ENCODE peak calls at places on chromosomes 12 and 14, in ten cellular contexts. C, E, J, H, I, T, B, W, X and U are unnamed samples.
A peak's percentile ranks its signal among the peaks of the same experiment; 100 is the strongest.

GRCh38 chr14:23163830-23164229 is 19.6 kb downstream of the SLC7A8 start:
- DNase-seq in C (no peak), E (no peak), J (no peak), H (no peak), I (no peak), T (no peak), B (no peak), W (no peak), X (no peak), U (no peak)

GRCh38 chr12:131860472-131861260 is 32.5 kb downstream of the MMP17 start:
- DNase-seq in C (peak; percentile 66), E (no peak), J (peak; percentile 90), H (peak; percentile 68), I (no peak), T (peak; percentile 68), B (no peak), W (no peak), X (no peak), U (peak; percentile 86)

GRCh38 chr12:88339254-88339949 is 197.3 kb downstream of the TMTC3 start:
- DNase-seq in C (no peak), E (no peak), J (no peak), H (peak; percentile 43), I (no peak), T (no peak), B (peak; percentile 51), W (no peak), X (peak; percentile 62), U (no peak)

GRCh38 chr12:65536876-65537661 is 258.6 kb downstream of the MSRB3 start:
- DNase-seq in C (no peak), E (no peak), J (no peak), H (peak; percentile 98), I (peak; percentile 83), T (no peak), B (peak; percentile 99), W (no peak), X (peak; percentile 99), U (no peak)

GRCh38 chr14:59362533-59362932 is 102.6 kb downstream of the GPR135 start:
- DNase-seq in C (no peak), E (no peak), J (no peak), H (no peak), I (no peak), T (no peak), B (no peak), W (no peak), X (no peak), U (no peak)

GRCh38 chr12:115485503-115485902 is 792.0 kb downstream of the MED13L start:
- DNase-seq in C (no peak), E (no peak), J (no peak), H (no peak), I (no peak), T (no peak), B (no peak), W (no peak), X (no peak), U (no peak)

GRCh38 chr12:21324551-21324950 is 10.2 kb downstream of the SLCO1A2 start:
- DNase-seq in C (no peak), E (no peak), J (no peak), H (no peak), I (no peak), T (no peak), B (no peak), W (no peak), X (no peak), U (no peak)

GRCh38 chr12:1760566-1761382 is 59.6 kb upstream of the LRTM2 start:
- DNase-seq in C (peak; percentile 57), E (no peak), J (no peak), H (no peak), I (no peak), T (no peak), B (no peak), W (no peak), X (no peak), U (no peak)

GRCh38 chr12:71009414-71010142 is 89.0 kb upstream of the PTPRR start:
- DNase-seq in C (no peak), E (no peak), J (no peak), H (no peak), I (no peak), T (no peak), B (no peak), W (no peak), X (no peak), U (no peak)